ENCODE peak calls at places on chromosomes 11 and 22, in seven cellular contexts. Z is suprapubic skin; D is GM12865; B is transverse colon; R is HFF-Myc; J is activated CD8-positive, alpha-beta T cell treated with anti-CD3 and anti-CD28 coated beads for 36 hours; H is A549. V is an unnamed sample.
A peak's percentile ranks its signal among the peaks of the same experiment; 100 is the strongest.

GRCh38 chr22:24868979-24869378 is 63.0 kb downstream of the SGSM1 start:
- DNase-seq in B (no peak), R (no peak), D (no peak), H (no peak), Z (no peak), J (no peak), V (no peak)

GRCh38 chr22:27673839-27674238 is 127.7 kb downstream of the MN1 start:
- DNase-seq in R (no peak), B (no peak), Z (no peak), J (no peak), H (no peak), D (no peak), V (no peak)

GRCh38 chr11:65915821-65916251 is 3.0 kb downstream of the C11orf68 start:
- DNase-seq in B (peak; percentile 74), R (peak; percentile 94), H (peak; percentile 94), J (no peak), Z (peak; percentile 93), D (no peak), V (no peak)

GRCh38 chr22:47018010-47018910 is 255.8 kb downstream of the TBC1D22A start:
- DNase-seq in Z (no peak), H (no peak), R (no peak), B (peak; percentile 1), D (no peak), J (no peak), V (no peak)

GRCh38 chr22:26394787-26395186 is 34.3 kb upstream of the ASPHD2 start:
- DNase-seq in H (no peak), Z (no peak), B (no peak), R (no peak), D (no peak), J (no peak), V (no peak)

GRCh38 chr22:39351689-39352214 is 2.0 kb downstream of the SYNGR1 start:
- DNase-seq in J (peak; percentile 10), H (no peak), Z (no peak), D (peak; percentile 11), B (no peak), R (no peak), V (no peak)

GRCh38 chr11:32386770-32387377 is 48.5 kb downstream of the WT1 start:
- DNase-seq in D (no peak), R (peak; percentile 6), J (no peak), Z (no peak), H (no peak), B (no peak), V (no peak)

GRCh38 chr11:30914143-30914762 is 328.1 kb upstream of the MPPED2 start:
- DNase-seq in R (no peak), J (peak; percentile 27), Z (no peak), D (peak; percentile 48), H (peak; percentile 42), B (peak; percentile 40), V (peak; percentile 18)

GRCh38 chr11:96200243-96200642 is 142.8 kb downstream of the MAML2 start:
- DNase-seq in J (no peak), Z (no peak), H (peak; percentile 19), R (no peak), B (no peak), D (no peak), V (no peak)

GRCh38 chr22:44540756-44541670 is 43.0 kb upstream of the RTL6 start:
- DNase-seq in J (no peak), D (no peak), R (no peak), H (no peak), Z (peak; percentile 44), B (no peak), V (no peak)

GRCh38 chr11:34359548-34359891 is 1.7 kb upstream of the ABTB2 start:
- DNase-seq in H (no peak), B (no peak), R (no peak), J (no peak), Z (no peak), D (no peak), V (peak; percentile 30)

GRCh38 chr11:34358666-34359547 is 1.1 kb upstream of the ABTB2 start:
- DNase-seq in H (peak; percentile 77), R (peak; percentile 59), J (peak; percentile 89), Z (peak; percentile 87), D (peak; percentile 80), B (peak; percentile 73), V (peak; percentile 74)

GRCh38 chr11:34358258-34358665 is 452 bp upstream of the ABTB2 start:
- DNase-seq in B (peak; percentile 67), H (peak; percentile 82), Z (peak; percentile 81), R (no peak), D (no peak), J (no peak), V (peak; percentile 42)

GRCh38 chr11:34357646-34358257 is at the start of gene ABTB2:
- DNase-seq in R (peak; percentile 85), Z (peak; percentile 99), D (peak; percentile 97), J (peak; percentile 99), B (peak; percentile 99), H (peak; percentile 97), V (peak; percentile 97)

DNA sequence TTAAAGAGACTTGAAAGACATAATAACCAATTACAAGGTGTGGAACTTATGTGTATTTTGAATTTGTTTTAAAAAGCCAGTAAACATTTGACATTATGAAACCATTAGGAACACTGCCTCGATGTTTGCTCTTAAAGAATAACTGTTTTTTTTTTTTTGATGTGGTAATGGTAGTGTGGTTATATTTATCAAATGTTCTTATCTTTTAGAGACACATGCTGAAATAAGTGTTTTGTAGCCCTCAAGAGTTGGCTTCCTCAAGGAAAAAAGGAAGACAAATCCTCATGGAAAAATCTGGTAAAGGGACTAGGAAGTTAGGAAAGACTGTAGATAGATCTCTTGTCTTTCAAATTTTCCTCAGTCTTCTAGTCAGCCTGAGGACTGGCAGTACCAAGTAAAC is 2.2 kb upstream of the ABTB2 start:
- DNase-seq in J (no peak), B (no peak), H (no peak), Z (no peak), D (no peak), R (no peak), V (no peak)
- TF ChIP-seq CTCF in J (no peak), B (no peak), H (no peak), Z (no peak), D (no peak), R (no peak), V (no peak)

GRCh38 chr11:123233978-123234340 is 38.9 kb upstream of the CLMP start:
- DNase-seq in J (no peak), D (no peak), Z (no peak), R (no peak), H (no peak), B (no peak), V (no peak)

GRCh38 chr11:123238297-123238696 is 43.2 kb upstream of the CLMP start:
- DNase-seq in J (no peak), B (no peak), R (no peak), D (no peak), Z (peak; percentile 89), H (no peak), V (no peak)

GRCh38 chr11:123233280-123233977 is 38.4 kb upstream of the CLMP start:
- DNase-seq in R (no peak), J (no peak), H (no peak), B (no peak), Z (no peak), D (peak; percentile 63), V (peak; percentile 58)

GRCh38 chr11:123235687-123236261 is 40.7 kb upstream of the CLMP start:
- DNase-seq in H (no peak), B (no peak), D (no peak), J (no peak), Z (no peak), R (no peak), V (no peak)

GRCh38 chr11:123235117-123235686 is 40.2 kb upstream of the CLMP start:
- DNase-seq in Z (peak; percentile 72), R (no peak), D (peak; percentile 41), H (peak; percentile 43), B (peak; percentile 50), J (peak; percentile 60), V (no peak)
- TF ChIP-seq CTCF in Z (no peak), R (peak; percentile 65), D (peak; percentile 37), H (no peak), B (peak; percentile 55), J (no peak), V (no peak)

GRCh38 chr11:70582886-70583641 is 184.7 kb downstream of the CTTN start:
- DNase-seq in B (no peak), H (no peak), Z (peak; percentile 36), R (no peak), J (no peak), D (no peak), V (no peak)

GRCh38 chr11:70584786-70585545 is 186.6 kb downstream of the CTTN start:
- DNase-seq in J (no peak), H (no peak), B (no peak), Z (peak; percentile 52), D (no peak), R (no peak), V (no peak)

GRCh38 chr11:70581991-70582885 is 183.9 kb downstream of the CTTN start:
- DNase-seq in Z (peak; percentile 40), B (no peak), J (no peak), D (no peak), R (no peak), H (no peak), V (no peak)

GRCh38 chr11:70586261-70587094 is 188.1 kb downstream of the CTTN start:
- DNase-seq in Z (no peak), R (no peak), B (no peak), H (no peak), J (no peak), D (no peak), V (no peak)

GRCh38 chr11:70583781-70584218 is 185.5 kb downstream of the CTTN start:
- DNase-seq in D (no peak), J (no peak), B (no peak), R (no peak), Z (peak; percentile 32), H (no peak), V (no peak)
- TF ChIP-seq CTCF in D (no peak), J (no peak), B (no peak), R (no peak), Z (no peak), H (no peak), V (no peak)

GRCh38 chr11:118957968-118958367 is 1.9 kb downstream of the UPK2 start:
- DNase-seq in Z (no peak), J (no peak), D (no peak), B (no peak), H (no peak), R (no peak), V (no peak)

GRCh38 chr11:118956094-118956846 is at the start of gene UPK2:
- DNase-seq in J (peak; percentile 93), Z (peak; percentile 91), D (peak; percentile 85), H (peak; percentile 73), R (peak; percentile 39), B (peak; percentile 91), V (peak; percentile 90)

GRCh38 chr11:118958577-118958976 is 2.5 kb downstream of the UPK2 start:
- DNase-seq in H (no peak), R (no peak), Z (no peak), J (no peak), B (no peak), D (no peak), V (no peak)

GRCh38 chr11:118957549-118957948 is 1.5 kb downstream of the UPK2 start:
- DNase-seq in Z (no peak), J (no peak), H (no peak), B (no peak), D (no peak), R (no peak), V (no peak)

DNA sequence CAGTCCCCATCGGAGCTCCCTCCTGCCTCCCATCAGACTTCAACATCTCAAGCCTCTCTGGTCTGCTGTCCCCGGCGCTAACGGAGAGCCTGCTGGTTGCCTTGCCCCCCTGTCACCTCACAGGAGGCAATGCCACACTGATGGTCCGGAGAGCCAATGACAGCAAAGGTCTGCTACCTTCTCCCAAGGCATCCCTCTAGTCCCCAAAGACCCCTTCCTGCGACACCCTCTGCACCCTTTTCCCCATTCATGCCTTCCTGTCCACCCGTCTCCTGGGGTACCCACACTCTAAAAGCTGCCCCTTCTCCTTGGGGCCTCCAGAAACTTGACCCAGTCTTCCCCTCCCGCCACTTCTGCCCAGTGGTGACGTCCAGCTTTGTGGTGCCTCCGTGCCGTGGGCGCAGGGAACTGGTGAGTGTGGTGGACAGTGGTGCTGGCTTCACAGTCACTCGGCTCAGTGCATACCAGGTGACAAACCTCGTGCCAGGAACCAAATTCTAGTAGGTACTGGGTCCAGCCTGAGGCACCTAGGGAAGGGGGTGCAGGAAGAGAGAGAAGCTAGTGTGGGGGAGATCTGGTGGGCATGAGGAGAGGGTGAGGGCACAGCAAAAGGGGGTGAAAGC is 860 bp downstream of the UPK2 start:
- DNase-seq in R (no peak), Z (no peak), J (no peak), D (no peak), B (no peak), H (no peak), V (no peak)
- TF ChIP-seq CTCF in R (no peak), Z (no peak), J (no peak), D (no peak), B (no peak), H (no peak), V (no peak)